ENCODE peak calls at places on chromosome 11, in five cellular contexts. X is CD8-positive, alpha-beta T cell; J is NCI-H1417; Q is stimulated activated CD4-positive, alpha-beta T cell treated with anti-CD3 and anti-CD28 coated beads, Interleukin-2, amount 100 ng/mL, for 48 hours; Y is amniotic epithelial cell. K is an unnamed sample.
A peak's percentile ranks its signal among the peaks of the same experiment; 100 is the strongest.

GRCh38 chr11:78991681-78992080 is 417.0 kb upstream of the NARS2 start:
- DNase-seq in Q (no peak), X (no peak), J (peak; percentile 15), Y (no peak), K (no peak)

GRCh38 chr11:85930879-85931366 is 75.7 kb downstream of the CCDC83 start:
- DNase-seq in Q (no peak), J (no peak), X (no peak), Y (no peak), K (no peak)

GRCh38 chr11:7511405-7511804 is 2.4 kb upstream of the PPFIBP2 start:
- DNase-seq in Q (no peak), X (no peak), J (no peak), Y (no peak), K (peak; percentile 74)

GRCh38 chr11:70568504-70569172 is 170.3 kb downstream of the CTTN start:
- DNase-seq in Y (no peak), X (no peak), J (no peak), Q (no peak), K (peak; percentile 61)

GRCh38 chr11:115226556-115226955 is 277.7 kb downstream of the CADM1 start:
- DNase-seq in Q (no peak), J (no peak), Y (peak; percentile 79), X (no peak), K (no peak)

GRCh38 chr11:134685981-134686380 is 273.9 kb upstream of the B3GAT1 start:
- DNase-seq in X (no peak), Q (no peak), J (no peak), Y (no peak), K (no peak)

GRCh38 chr11:112082729-112083128 is 3.8 kb downstream of the TIMM8B start:
- DNase-seq in J (no peak), X (no peak), Q (no peak), Y (peak; percentile 96), K (no peak)

GRCh38 chr11:120229451-120230424 is 10.2 kb upstream of the POU2F3 start:
- DNase-seq in Y (peak; percentile 29), X (no peak), J (no peak), Q (no peak), K (peak; percentile 23)

GRCh38 chr11:15754221-15754620 is 602.1 kb downstream of the SOX6 start:
- DNase-seq in Y (peak; percentile 54), Q (no peak), J (no peak), X (no peak), K (no peak)

GRCh38 chr11:117435296-117435695 is 107.6 kb downstream of the CEP164 start:
- DNase-seq in X (no peak), Q (no peak), J (no peak), Y (no peak), K (no peak)

GRCh38 chr11:65575568-65576231 is at the start of gene EHBP1L1:
- DNase-seq in Q (peak; percentile 73), J (no peak), Y (peak; percentile 56), X (peak; percentile 68), K (peak; percentile 89)

GRCh38 chr11:124194696-124195418 is 11.7 kb downstream of the OR10D3 start:
- DNase-seq in Y (peak; percentile 55), Q (peak; percentile 43), X (peak; percentile 10), J (peak; percentile 42), K (no peak)

GRCh38 chr11:19980388-19980787 is 179.9 kb downstream of the DBX1 start:
- DNase-seq in J (no peak), X (no peak), Y (no peak), Q (no peak), K (no peak)

GRCh38 chr11:100831929-100832480 is 144.9 kb downstream of the ARHGAP42 start:
- DNase-seq in Q (no peak), J (no peak), X (no peak), Y (peak; percentile 52), K (peak; percentile 28)

GRCh38 chr11:44618561-44619425 is 53.3 kb downstream of the CD82 start:
- DNase-seq in Y (no peak), X (no peak), Q (no peak), J (no peak), K (no peak)

GRCh38 chr11:130144721-130145327 is 14.8 kb upstream of the ST14 start:
- DNase-seq in Q (no peak), J (no peak), X (no peak), Y (no peak), K (no peak)

GRCh38 chr11:126403658-126404057 is 48.2 kb downstream of the ST3GAL4 start:
- DNase-seq in X (no peak), J (no peak), Y (no peak), Q (no peak), K (no peak)

GRCh38 chr11:66953431-66953833 is 4.8 kb downstream of the PC start:
- DNase-seq in J (no peak), Y (no peak), Q (no peak), X (no peak), K (no peak)

GRCh38 chr11:58905141-58905715 is 34.1 kb upstream of the GLYATL1 start:
- DNase-seq in X (no peak), J (no peak), Y (peak; percentile 39), Q (no peak), K (peak; percentile 59)

GRCh38 chr11:27084407-27084985 is 43.9 kb downstream of the BBOX1 start:
- DNase-seq in Q (no peak), J (no peak), Y (no peak), X (no peak), K (no peak)

GRCh38 chr11:7515544-7515943 is 1.7 kb downstream of the PPFIBP2 start:
- DNase-seq in Q (no peak), Y (no peak), X (no peak), J (no peak), K (no peak)

GRCh38 chr11:76008474-76008873 is 193.5 kb downstream of the UVRAG start:
- DNase-seq in X (no peak), J (no peak), Y (peak; percentile 70), Q (no peak), K (no peak)

GRCh38 chr11:125164422-125165110 is at the start of gene PKNOX2:
- DNase-seq in J (no peak), Y (peak; percentile 33), Q (peak; percentile 62), X (peak; percentile 63), K (peak; percentile 90)

GRCh38 chr11:34158661-34159060 is 53.2 kb downstream of the NAT10 start:
- DNase-seq in Q (no peak), X (no peak), J (no peak), Y (no peak), K (no peak)

GRCh38 chr11:114059278-114059983 is at the start of gene ZBTB16:
- DNase-seq in X (peak; percentile 56), J (peak; percentile 45), Q (no peak), Y (peak; percentile 86), K (peak; percentile 94)

GRCh38 chr11:57274904-57275498 is 38.0 kb upstream of the APLNR start:
- DNase-seq in X (no peak), J (no peak), Y (no peak), Q (no peak), K (no peak)

GRCh38 chr11:14249121-14249963 is 109.6 kb downstream of the RRAS2 start:
- DNase-seq in X (peak; percentile 62), Y (peak; percentile 47), Q (peak; percentile 67), J (peak; percentile 81), K (peak; percentile 60)

GRCh38 chr11:76629133-76629852 is 41.3 kb downstream of the LRRC32 start:
- DNase-seq in J (no peak), X (no peak), Y (peak; percentile 87), Q (no peak), K (peak; percentile 52)

GRCh38 chr11:110251837-110252236 is 44.6 kb downstream of the RDX start:
- DNase-seq in Y (peak; percentile 47), X (no peak), Q (no peak), J (no peak), K (no peak)

GRCh38 chr11:115990004-115990447 is 485.8 kb upstream of the CADM1 start:
- DNase-seq in J (no peak), Q (no peak), X (no peak), Y (no peak), K (peak; percentile 53)

GRCh38 chr11:108872781-108873291 is 208.0 kb downstream of the DDX10 start:
- DNase-seq in X (no peak), Y (no peak), Q (no peak), J (no peak), K (no peak)

GRCh38 chr11:114132944-114133394 is 73.5 kb downstream of the ZBTB16 start:
- DNase-seq in X (no peak), J (no peak), Q (no peak), Y (peak; percentile 54), K (peak; percentile 65)

GRCh38 chr11:116853461-116854073 is 16.1 kb upstream of the APOA1 start:
- DNase-seq in J (no peak), Y (peak; percentile 94), Q (peak; percentile 31), X (peak; percentile 32), K (no peak)

GRCh38 chr11:121533556-121534050 is 80.8 kb upstream of the SORL1-AS1 start:
- DNase-seq in X (no peak), J (no peak), Q (no peak), Y (no peak), K (no peak)

K was measured in left ventricle myocardium superior.